ENCODE peak calls at places on chromosomes 1 and 21, in six cellular contexts. One of them, this sample, is unnamed.

GRCh38 chr1:30715886-30716285 is 7.5 kb downstream of the MATN1 start:
- DNase-seq in T-helper 2 cell: no peak
- DNase-seq in Caco-2: no peak
- DNase-seq in SK-N-SH: no peak
- DNase-seq in mammary epithelial cell: no peak
- DNase-seq in mesendoderm: no peak
- DNase-seq in this sample: no peak

GRCh38 chr1:196407358-196408041 is 200.7 kb downstream of the KCNT2 start:
- DNase-seq in T-helper 2 cell: no peak
- DNase-seq in Caco-2: no peak
- DNase-seq in SK-N-SH: no peak
- DNase-seq in mammary epithelial cell: no peak
- DNase-seq in mesendoderm: peak; percentile 66
- DNase-seq in this sample: no peak

GRCh38 chr21:41923641-41924342 is 30.0 kb downstream of the C2CD2 start:
- DNase-seq in T-helper 2 cell: no peak
- DNase-seq in Caco-2: no peak
- DNase-seq in SK-N-SH: no peak
- DNase-seq in mammary epithelial cell: no peak
- DNase-seq in mesendoderm: no peak
- DNase-seq in this sample: no peak

GRCh38 chr21:37580690-37581089 is 214.1 kb downstream of the DYRK1A start:
- DNase-seq in T-helper 2 cell: no peak
- DNase-seq in Caco-2: no peak
- DNase-seq in SK-N-SH: no peak
- DNase-seq in mammary epithelial cell: no peak
- DNase-seq in mesendoderm: no peak
- DNase-seq in this sample: no peak

GRCh38 chr1:114040273-114041043 is 61.2 kb downstream of the OLFML3 start:
- DNase-seq in T-helper 2 cell: no peak
- DNase-seq in Caco-2: no peak
- DNase-seq in SK-N-SH: no peak
- DNase-seq in mammary epithelial cell: peak; percentile 57
- DNase-seq in mesendoderm: no peak
- DNase-seq in this sample: no peak

GRCh38 chr1:234973426-234974250 is 155.0 kb downstream of the TOMM20 start:
- DNase-seq in T-helper 2 cell: no peak
- DNase-seq in Caco-2: no peak
- DNase-seq in SK-N-SH: no peak
- DNase-seq in mammary epithelial cell: no peak
- DNase-seq in mesendoderm: no peak
- DNase-seq in this sample: no peak

GRCh38 chr1:61888808-61889207 is 146.5 kb downstream of the PATJ start:
- DNase-seq in T-helper 2 cell: no peak
- DNase-seq in Caco-2: no peak
- DNase-seq in SK-N-SH: no peak
- DNase-seq in mammary epithelial cell: no peak
- DNase-seq in mesendoderm: no peak
- DNase-seq in this sample: no peak

GRCh38 chr1:189269011-189269410 is 1208.7 kb downstream of the BRINP3 start:
- DNase-seq in T-helper 2 cell: no peak
- DNase-seq in Caco-2: no peak
- DNase-seq in SK-N-SH: no peak
- DNase-seq in mammary epithelial cell: no peak
- DNase-seq in mesendoderm: peak; percentile 59
- DNase-seq in this sample: peak; percentile 26

GRCh38 chr1:70072239-70072751 is 133.1 kb downstream of the LRRC40 start:
- DNase-seq in T-helper 2 cell: no peak
- DNase-seq in Caco-2: no peak
- DNase-seq in SK-N-SH: no peak
- DNase-seq in mammary epithelial cell: peak; percentile 14
- DNase-seq in mesendoderm: no peak
- DNase-seq in this sample: no peak

GRCh38 chr1:12112711-12113161 is 49.6 kb downstream of the TNFRSF8 start:
- DNase-seq in T-helper 2 cell: no peak
- DNase-seq in Caco-2: no peak
- DNase-seq in SK-N-SH: no peak
- DNase-seq in mammary epithelial cell: peak; percentile 73
- DNase-seq in mesendoderm: no peak
- DNase-seq in this sample: no peak

GRCh38 chr1:53562256-53562982 is 103.2 kb downstream of the DMRTB1 start:
- DNase-seq in T-helper 2 cell: no peak
- DNase-seq in Caco-2: no peak
- DNase-seq in SK-N-SH: no peak
- DNase-seq in mammary epithelial cell: no peak
- DNase-seq in mesendoderm: no peak
- DNase-seq in this sample: no peak

GRCh38 chr1:26112407-26112775 is 767 bp downstream of the PDIK1L start:
- DNase-seq in T-helper 2 cell: no peak
- DNase-seq in Caco-2: no peak
- DNase-seq in SK-N-SH: no peak
- DNase-seq in mammary epithelial cell: no peak
- DNase-seq in mesendoderm: no peak
- DNase-seq in this sample: no peak

GRCh38 chr1:176559474-176560390 is 96.8 kb downstream of the PAPPA2 start:
- DNase-seq in T-helper 2 cell: no peak
- DNase-seq in Caco-2: peak; percentile 60
- DNase-seq in SK-N-SH: peak; percentile 77
- DNase-seq in mammary epithelial cell: peak; percentile 27
- DNase-seq in mesendoderm: peak; percentile 84
- DNase-seq in this sample: peak; percentile 87

GRCh38 chr1:52631759-52632331 is 1.1 kb upstream of the SHISAL2A start:
- DNase-seq in T-helper 2 cell: no peak
- DNase-seq in Caco-2: no peak
- DNase-seq in SK-N-SH: peak; percentile 17
- DNase-seq in mammary epithelial cell: no peak
- DNase-seq in mesendoderm: peak; percentile 35
- DNase-seq in this sample: no peak

GRCh38 chr1:156578006-156578405 is 1.5 kb upstream of the TTC24 start:
- DNase-seq in T-helper 2 cell: no peak
- DNase-seq in Caco-2: no peak
- DNase-seq in SK-N-SH: no peak
- DNase-seq in mammary epithelial cell: no peak
- DNase-seq in mesendoderm: no peak
- DNase-seq in this sample: no peak

GRCh38 chr1:171788696-171789095 is 7.2 kb downstream of the METTL13 start:
- DNase-seq in T-helper 2 cell: no peak
- DNase-seq in Caco-2: no peak
- DNase-seq in SK-N-SH: no peak
- DNase-seq in mammary epithelial cell: peak; percentile 90
- DNase-seq in mesendoderm: no peak
- DNase-seq in this sample: no peak

GRCh38 chr1:192724670-192725069 is 84.2 kb upstream of the RGS2 start:
- DNase-seq in T-helper 2 cell: no peak
- DNase-seq in Caco-2: no peak
- DNase-seq in SK-N-SH: no peak
- DNase-seq in mammary epithelial cell: peak; percentile 30
- DNase-seq in mesendoderm: no peak
- DNase-seq in this sample: no peak

GRCh38 chr1:28290851-28291250 is 31.5 kb downstream of the SESN2 start:
- DNase-seq in T-helper 2 cell: no peak
- DNase-seq in Caco-2: peak; percentile 45
- DNase-seq in SK-N-SH: no peak
- DNase-seq in mammary epithelial cell: no peak
- DNase-seq in mesendoderm: no peak
- DNase-seq in this sample: no peak

GRCh38 chr1:26283871-26284596 is 4.1 kb downstream of the SH3BGRL3 start:
- DNase-seq in T-helper 2 cell: no peak
- DNase-seq in Caco-2: no peak
- DNase-seq in SK-N-SH: no peak
- DNase-seq in mammary epithelial cell: no peak
- DNase-seq in mesendoderm: no peak
- DNase-seq in this sample: no peak

GRCh38 chr1:36182734-36183133 is 26.8 kb downstream of the MAP7D1 start:
- DNase-seq in T-helper 2 cell: no peak
- DNase-seq in Caco-2: no peak
- DNase-seq in SK-N-SH: no peak
- DNase-seq in mammary epithelial cell: no peak
- DNase-seq in mesendoderm: peak; percentile 57
- DNase-seq in this sample: no peak

GRCh38 chr21:32096411-32096810 is 182.4 kb downstream of the MIS18A start:
- DNase-seq in T-helper 2 cell: no peak
- DNase-seq in Caco-2: peak; percentile 18
- DNase-seq in SK-N-SH: peak; percentile 56
- DNase-seq in mammary epithelial cell: no peak
- DNase-seq in mesendoderm: peak; percentile 79
- DNase-seq in this sample: peak; percentile 79

GRCh38 chr1:155037043-155037442 is 3.4 kb downstream of the DCST1 start:
- DNase-seq in T-helper 2 cell: no peak
- DNase-seq in Caco-2: no peak
- DNase-seq in SK-N-SH: no peak
- DNase-seq in mammary epithelial cell: no peak
- DNase-seq in mesendoderm: no peak
- DNase-seq in this sample: no peak

GRCh38 chr1:41810446-41810845 is 108.3 kb downstream of the HIVEP3 start:
- DNase-seq in T-helper 2 cell: no peak
- DNase-seq in Caco-2: peak; percentile 50
- DNase-seq in SK-N-SH: no peak
- DNase-seq in mammary epithelial cell: peak; percentile 27
- DNase-seq in mesendoderm: peak; percentile 69
- DNase-seq in this sample: no peak

GRCh38 chr1:18452550-18452949 is 28.2 kb upstream of the KLHDC7A start:
- DNase-seq in T-helper 2 cell: no peak
- DNase-seq in Caco-2: peak; percentile 27
- DNase-seq in SK-N-SH: peak; percentile 65
- DNase-seq in mammary epithelial cell: no peak
- DNase-seq in mesendoderm: peak; percentile 64
- DNase-seq in this sample: no peak

GRCh38 chr1:24362416-24362815 is 43.3 kb downstream of the GRHL3 start:
- DNase-seq in T-helper 2 cell: no peak
- DNase-seq in Caco-2: no peak
- DNase-seq in SK-N-SH: no peak
- DNase-seq in mammary epithelial cell: no peak
- DNase-seq in mesendoderm: no peak
- DNase-seq in this sample: no peak

GRCh38 chr1:44034423-44034822 is 3.2 kb upstream of the SLC6A9 start:
- DNase-seq in T-helper 2 cell: no peak
- DNase-seq in Caco-2: no peak
- DNase-seq in SK-N-SH: no peak
- DNase-seq in mammary epithelial cell: no peak
- DNase-seq in mesendoderm: no peak
- DNase-seq in this sample: no peak

GRCh38 chr1:66575739-66576138 is 41.8 kb downstream of the SGIP1 start:
- DNase-seq in T-helper 2 cell: no peak
- DNase-seq in Caco-2: peak; percentile 6
- DNase-seq in SK-N-SH: peak; percentile 24
- DNase-seq in mammary epithelial cell: no peak
- DNase-seq in mesendoderm: no peak
- DNase-seq in this sample: no peak

GRCh38 chr1:16903054-16903453 is 7.3 kb downstream of the RNU1-2 start:
- DNase-seq in T-helper 2 cell: no peak
- DNase-seq in Caco-2: no peak
- DNase-seq in SK-N-SH: no peak
- DNase-seq in mammary epithelial cell: peak; percentile 38
- DNase-seq in mesendoderm: peak; percentile 57
- DNase-seq in this sample: no peak

GRCh38 chr1:229058111-229058551 is 212.8 kb upstream of the RAB4A start:
- DNase-seq in T-helper 2 cell: no peak
- DNase-seq in Caco-2: no peak
- DNase-seq in SK-N-SH: peak; percentile 30
- DNase-seq in mammary epithelial cell: peak; percentile 11
- DNase-seq in mesendoderm: no peak
- DNase-seq in this sample: no peak

GRCh38 chr21:45448810-45449657 is 44.1 kb downstream of the COL18A1 start:
- DNase-seq in T-helper 2 cell: no peak
- DNase-seq in Caco-2: no peak
- DNase-seq in SK-N-SH: no peak
- DNase-seq in mammary epithelial cell: no peak
- DNase-seq in mesendoderm: no peak
- DNase-seq in this sample: no peak

GRCh38 chr1:210262897-210263272 is 30.3 kb downstream of the SERTAD4 start:
- DNase-seq in T-helper 2 cell: no peak
- DNase-seq in Caco-2: no peak
- DNase-seq in SK-N-SH: no peak
- DNase-seq in mammary epithelial cell: no peak
- DNase-seq in mesendoderm: no peak
- DNase-seq in this sample: no peak

GRCh38 chr1:31248276-31248675 is 8.6 kb upstream of the NKAIN1 start:
- DNase-seq in T-helper 2 cell: no peak
- DNase-seq in Caco-2: no peak
- DNase-seq in SK-N-SH: no peak
- DNase-seq in mammary epithelial cell: no peak
- DNase-seq in mesendoderm: no peak
- DNase-seq in this sample: no peak

GRCh38 chr1:113835686-113836290 is 23.5 kb upstream of the RSBN1 start:
- DNase-seq in T-helper 2 cell: no peak
- DNase-seq in Caco-2: peak; percentile 37
- DNase-seq in SK-N-SH: peak; percentile 51
- DNase-seq in mammary epithelial cell: peak; percentile 35
- DNase-seq in mesendoderm: peak; percentile 14
- DNase-seq in this sample: peak; percentile 22

GRCh38 chr21:36400719-36401118 is 15.5 kb downstream of the CHAF1B start:
- DNase-seq in T-helper 2 cell: no peak
- DNase-seq in Caco-2: no peak
- DNase-seq in SK-N-SH: no peak
- DNase-seq in mammary epithelial cell: no peak
- DNase-seq in mesendoderm: no peak
- DNase-seq in this sample: no peak

This sample was measured in D341Med.